ENCODE peak calls at places on chromosomes 13 and 19, in five cellular contexts. I is dorsolateral prefrontal cortex, H is adrenal gland, P is mesendoderm, G is left ventricle myocardium inferior. D is an unnamed sample.

GRCh38 chr19:4933528-4933927 is 24.2 kb downstream of the UHRF1 start:
- DNase-seq in I (no peak), H (no peak), P (no peak), G (no peak), D (no peak)

GRCh38 chr13:48000559-48001126 is 430 bp downstream of the SUCLA2 start:
- DNase-seq in I (no peak), H (peak), P (no peak), G (no peak), D (no peak)

GRCh38 chr19:29785955-29786589 is 25.7 kb upstream of the CCNE1 start:
- DNase-seq in I (no peak), H (no peak), P (peak), G (no peak), D (no peak)

GRCh38 chr13:44648392-44649117 is 72.4 kb upstream of the TSC22D1 start:
- DNase-seq in I (no peak), H (no peak), P (peak), G (no peak), D (no peak)

GRCh38 chr13:25111557-25111956 is 15.6 kb downstream of the PABPC3 start:
- DNase-seq in I (no peak), H (no peak), P (peak), G (no peak), D (no peak)

GRCh38 chr13:29743229-29743786 is 107.1 kb downstream of the UBL3 start:
- DNase-seq in I (no peak), H (no peak), P (peak), G (peak), D (peak)

GRCh38 chr13:40189426-40189825 is 477.0 kb downstream of the FOXO1 start:
- DNase-seq in I (no peak), H (no peak), P (no peak), G (no peak), D (no peak)

GRCh38 chr19:53977991-53978731 is 13.3 kb upstream of the CACNG6 start:
- DNase-seq in I (peak), H (peak), P (peak), G (peak), D (peak)

GRCh38 chr13:98541211-98541610 is 35.7 kb downstream of the STK24 start:
- DNase-seq in I (no peak), H (no peak), P (no peak), G (no peak), D (no peak)

GRCh38 chr19:55270172-55270942 is 9.6 kb downstream of the HSPBP1 start:
- DNase-seq in I (no peak), H (no peak), P (peak), G (no peak), D (no peak)

GRCh38 chr19:12720851-12721655 is 2.7 kb downstream of the TNPO2 start:
- DNase-seq in I (no peak), H (no peak), P (no peak), G (no peak), D (peak)

GRCh38 chr13:46648166-46648607 is 95.2 kb downstream of the LRCH1 start:
- DNase-seq in I (no peak), H (peak), P (peak), G (no peak), D (no peak)

GRCh38 chr13:73065665-73066350 is 7.0 kb downstream of the KLF5 start:
- DNase-seq in I (no peak), H (no peak), P (peak), G (no peak), D (no peak)

GRCh38 chr13:99086869-99087129 is 108.9 kb upstream of the DOCK9 start:
- DNase-seq in I (no peak), H (peak), P (peak), G (peak), D (no peak)

GRCh38 chr19:21474671-21475181 is 30.7 kb upstream of the ZNF429 start:
- DNase-seq in I (peak), H (peak), P (peak), G (peak), D (peak)

GRCh38 chr13:112733661-112734379 is 44.0 kb downstream of the ATP11A start:
- DNase-seq in I (no peak), H (no peak), P (peak), G (no peak), D (no peak)

GRCh38 chr13:101325423-101325822 is 90.9 kb downstream of the NALCN start:
- DNase-seq in I (no peak), H (no peak), P (no peak), G (no peak), D (no peak)

GRCh38 chr13:37752156-37752555 is 117.4 kb downstream of the TRPC4 start:
- DNase-seq in I (no peak), H (no peak), P (no peak), G (no peak), D (no peak)

GRCh38 chr13:73190477-73190876 is 131.7 kb downstream of the KLF5 start:
- DNase-seq in I (no peak), H (no peak), P (no peak), G (no peak), D (no peak)

GRCh38 chr13:89686171-89686570 is 1661.3 kb upstream of the MIR17HG start:
- DNase-seq in I (no peak), H (no peak), P (no peak), G (no peak), D (no peak)

GRCh38 chr19:52662631-52663030 is 24.5 kb upstream of the ZNF83 start:
- DNase-seq in I (no peak), H (no peak), P (no peak), G (no peak), D (no peak)

GRCh38 chr19:40604647-40605200 is 3.6 kb downstream of the LTBP4 start:
- DNase-seq in I (no peak), H (no peak), P (no peak), G (no peak), D (no peak)

GRCh38 chr19:19493841-19494546 is 21.4 kb downstream of the TSSK6 start:
- DNase-seq in I (no peak), H (no peak), P (no peak), G (no peak), D (no peak)

GRCh38 chr19:37941820-37942515 is 35.0 kb downstream of the SIPA1L3 start:
- DNase-seq in I (no peak), H (no peak), P (no peak), G (no peak), D (no peak)

GRCh38 chr19:6227156-6227940 is 52.4 kb downstream of the MLLT1 start:
- DNase-seq in I (no peak), H (no peak), P (no peak), G (peak), D (no peak)

GRCh38 chr13:99062593-99062992 is 84.7 kb upstream of the DOCK9 start:
- DNase-seq in I (no peak), H (peak), P (no peak), G (peak), D (peak)

GRCh38 chr19:739998-740715 is 10.8 kb upstream of the MISP start:
- DNase-seq in I (no peak), H (no peak), P (no peak), G (no peak), D (no peak)

GRCh38 chr19:16325671-16326400 is 1.2 kb downstream of the KLF2 start:
- DNase-seq in I (no peak), H (peak), P (peak), G (no peak), D (peak)

GRCh38 chr19:54708781-54709180 is 15.5 kb upstream of the KIR3DL3 start:
- DNase-seq in I (no peak), H (no peak), P (no peak), G (no peak), D (no peak)

GRCh38 chr19:14682084-14682483 is 7.4 kb upstream of the ADGRE3 start:
- DNase-seq in I (no peak), H (no peak), P (no peak), G (no peak), D (no peak)
- H3K27ac ChIP-seq in I (no peak), H (no peak), P (no peak), G (no peak), D (no peak)

GRCh38 chr13:111203742-111204386 is 88.8 kb downstream of the ARHGEF7 start:
- DNase-seq in I (no peak), H (no peak), P (no peak), G (no peak), D (no peak)
- H3K4me3 ChIP-seq in I (peak), H (no peak), P (no peak), G (peak), D (no peak)

GRCh38 chr19:39386557-39386956 is 4.3 kb downstream of the PAF1 start:
- DNase-seq in I (no peak), H (no peak), P (no peak), G (no peak), D (no peak)

GRCh38 chr19:39389621-39390414 is 1.1 kb downstream of the PAF1 start:
- DNase-seq in I (no peak), H (no peak), P (no peak), G (no peak), D (no peak)

GRCh38 chr19:39390759-39391592 is at the start of the genes MED29 and PAF1:
- DNase-seq in I (peak), H (peak), P (peak), G (peak), D (peak)

GRCh38 chr19:39390460-39390758 is 497 bp downstream of the PAF1 start:
- DNase-seq in I (no peak), H (no peak), P (no peak), G (no peak), D (peak)

DNA sequence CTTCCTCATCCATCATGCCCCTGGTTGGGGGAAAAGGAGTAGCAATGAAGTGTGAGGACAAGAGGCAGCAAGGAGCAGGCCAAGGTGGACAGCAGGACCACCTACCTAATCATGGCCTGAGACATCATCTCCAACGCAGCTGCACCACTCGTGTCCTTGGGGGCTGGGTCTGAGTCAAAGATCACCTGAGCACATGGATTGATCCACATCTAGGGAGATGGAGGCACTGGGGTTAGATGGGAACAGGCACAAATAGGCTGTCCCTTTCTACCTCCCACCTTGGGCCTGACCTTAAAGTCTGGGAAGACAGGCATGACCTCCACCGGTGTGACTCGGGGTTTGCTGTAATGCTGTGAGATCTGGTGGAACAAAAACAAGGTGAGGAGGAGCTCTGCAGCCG is 2.2 kb downstream of the PAF1 start:
- DNase-seq in I (no peak), H (no peak), P (no peak), G (no peak), D (no peak)
- H3K27ac ChIP-seq in I (no peak), H (no peak), P (no peak), G (no peak), D (no peak)

GRCh38 chr13:21616205-21616604 is 12.2 kb upstream of the MICU2 start:
- DNase-seq in I (no peak), H (no peak), P (no peak), G (no peak), D (no peak)
- H3K4me3 ChIP-seq in I (no peak), H (no peak), P (no peak), G (no peak), D (no peak)

GRCh38 chr19:8413593-8413923 is 453 bp downstream of the MARCHF2 start:
- DNase-seq in I (no peak), H (no peak), P (no peak), G (no peak), D (no peak)
- H3K27ac ChIP-seq in I (no peak), H (no peak), P (no peak), G (peak), D (peak)

GRCh38 chr19:3365093-3365446 is 1.3 kb upstream of the NFIC start:
- DNase-seq in I (no peak), H (peak), P (no peak), G (no peak), D (no peak)
- H3K4me3 ChIP-seq in I (peak), H (no peak), P (no peak), G (peak), D (no peak)

DNA sequence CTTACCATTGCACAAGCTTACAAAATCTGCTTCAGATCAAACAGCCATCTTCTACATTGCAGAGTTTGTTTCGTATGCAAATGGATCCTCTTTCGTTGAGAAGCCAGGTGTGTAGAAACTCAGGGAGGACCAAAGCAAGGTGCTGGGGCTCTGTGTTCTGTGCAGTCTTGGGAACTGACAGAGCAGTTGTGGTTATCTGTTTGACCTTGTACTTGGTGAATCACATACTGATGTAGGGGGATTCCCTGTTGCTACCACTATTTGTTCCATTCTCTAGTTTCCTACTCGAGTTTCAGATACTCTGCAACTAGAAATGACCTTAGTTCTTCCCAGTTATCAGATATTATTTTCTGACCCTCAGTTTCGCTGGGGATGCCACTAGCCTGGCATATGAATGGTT is 95.2 kb upstream of the CLDN10 start:
- DNase-seq in I (no peak), H (no peak), P (no peak), G (no peak), D (no peak)
- H3K27ac ChIP-seq in I (no peak), H (no peak), P (no peak), G (no peak), D (no peak)

GRCh38 chr19:17794412-17794730 is 567 bp upstream of the B3GNT3 start:
- DNase-seq in I (no peak), H (no peak), P (no peak), G (no peak), D (no peak)
- H3K4me3 ChIP-seq in I (no peak), H (no peak), P (no peak), G (no peak), D (no peak)

GRCh38 chr19:45070214-45070613 is 6.1 kb downstream of the ZNF296 start:
- DNase-seq in I (no peak), H (no peak), P (no peak), G (no peak), D (no peak)
- H3K27ac ChIP-seq in I (no peak), H (no peak), P (no peak), G (no peak), D (no peak)

D was measured in uterus.